ENCODE peak calls at places on chromosomes 4 and X, in seven cellular contexts. H, Y, K, W, X, R and T are unnamed samples.

GRCh38 chr4:76562161-76562560 is 127.1 kb downstream of the SHROOM3 start:
- DNase-seq in H (no peak), Y (no peak), K (no peak), W (no peak), X (no peak), R (peak; percentile 61), T (peak; percentile 37)

GRCh38 chr4:140238353-140239041 is 84.5 kb upstream of the MAML3 start:
- DNase-seq in H (no peak), Y (no peak), K (peak; percentile 92), W (no peak), X (peak; percentile 91), R (peak; percentile 46), T (peak; percentile 88)

GRCh38 chr4:87679449-87680169 is 29.5 kb downstream of the DMP1 start:
- DNase-seq in H (peak; percentile 8), Y (peak; percentile 37), K (no peak), W (no peak), X (no peak), R (peak; percentile 36), T (peak; percentile 30)

GRCh38 chr4:125325733-125326132 is 11.0 kb downstream of the FAT4 start:
- DNase-seq in H (no peak), Y (no peak), K (no peak), W (no peak), X (no peak), R (no peak), T (no peak)

GRCh38 chr4:16056681-16057400 is 27.0 kb downstream of the PROM1 start:
- DNase-seq in H (no peak), Y (no peak), K (no peak), W (no peak), X (no peak), R (no peak), T (no peak)

GRCh38 chr4:27318740-27319139 is 458.1 kb downstream of the STIM2 start:
- DNase-seq in H (peak; percentile 4), Y (no peak), K (no peak), W (no peak), X (no peak), R (peak; percentile 36), T (peak; percentile 10)

GRCh38 chrX:38262715-38263620 is 42.3 kb upstream of the SRPX start:
- DNase-seq in H (no peak), Y (no peak), K (no peak), W (peak; percentile 29), X (no peak), R (no peak), T (no peak)

GRCh38 chr4:8198906-8199593 is at the start of gene SH3TC1:
- DNase-seq in H (peak; percentile 86), Y (peak; percentile 68), K (peak; percentile 97), W (no peak), X (peak; percentile 90), R (peak; percentile 92), T (peak; percentile 39)

GRCh38 chr4:96913437-96914075 is 1073.7 kb downstream of the PDHA2 start:
- DNase-seq in H (no peak), Y (no peak), K (no peak), W (no peak), X (no peak), R (peak; percentile 18), T (no peak)

DNA sequence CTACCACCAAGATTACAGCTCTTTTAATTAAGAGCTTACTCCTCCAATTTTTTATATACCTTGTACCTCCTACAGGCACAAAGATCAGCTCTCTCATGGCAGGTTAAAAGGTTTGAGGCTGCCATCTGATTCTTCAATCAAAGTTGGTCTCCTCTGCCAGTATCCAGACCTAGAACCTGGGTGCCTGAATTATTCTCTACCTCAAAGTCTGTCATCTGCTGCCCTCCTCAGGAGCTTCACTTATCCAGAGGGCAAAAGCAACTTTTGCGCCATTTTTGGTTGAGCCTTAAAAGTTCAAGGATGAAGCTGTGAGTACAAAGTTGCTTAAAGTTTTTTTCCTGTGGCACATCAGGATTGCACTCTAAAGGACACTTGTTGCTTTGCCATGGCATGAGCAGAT is 343.7 kb upstream of the PPP1R2C start:
- DNase-seq in H (no peak), Y (no peak), K (no peak), W (no peak), X (no peak), R (peak; percentile 28), T (no peak)
- TF ChIP-seq CTCF in H (no peak), Y (no peak), K (no peak), W (no peak), X (no peak), R (peak; percentile 40), T (no peak)

GRCh38 chr4:53505947-53506346 is 85.3 kb downstream of the LNX1 start:
- DNase-seq in H (no peak), Y (no peak), K (no peak), W (no peak), X (no peak), R (peak; percentile 32), T (no peak)
- TF ChIP-seq CTCF in H (no peak), Y (no peak), K (no peak), W (peak; percentile 16), X (no peak), R (peak; percentile 45), T (peak; percentile 22)

DNA sequence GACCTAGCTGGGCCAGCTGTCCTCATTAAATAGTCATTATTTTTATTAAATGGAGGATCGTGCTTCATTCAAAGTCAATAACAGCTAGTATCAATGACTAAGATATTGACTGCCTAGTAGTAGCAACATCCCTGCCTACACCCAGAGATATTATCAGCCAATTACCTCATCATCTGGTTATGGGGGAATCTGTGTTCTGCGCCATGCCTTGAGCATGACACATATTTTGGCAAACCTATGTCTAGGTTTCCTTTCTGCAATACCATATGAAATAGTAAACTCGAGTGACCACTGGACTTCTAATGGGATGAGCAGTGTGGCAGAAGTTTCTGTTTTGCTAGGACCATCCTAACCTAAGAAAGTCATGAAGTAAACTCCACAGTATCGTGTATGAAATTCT is 50.0 kb upstream of the AADAT start:
- DNase-seq in H (no peak), Y (no peak), K (no peak), W (peak; percentile 5), X (no peak), R (peak; percentile 18), T (no peak)
- TF ChIP-seq CTCF in H (no peak), Y (no peak), K (no peak), W (no peak), X (no peak), R (no peak), T (no peak)

GRCh38 chr4:56618734-56619133 is 62.4 kb downstream of the HOPX start:
- DNase-seq in H (no peak), Y (no peak), K (no peak), W (no peak), X (no peak), R (no peak), T (no peak)

GRCh38 chr4:56622176-56622575 is 58.9 kb downstream of the HOPX start:
- DNase-seq in H (no peak), Y (no peak), K (no peak), W (no peak), X (no peak), R (peak; percentile 78), T (no peak)

GRCh38 chr4:56613101-56613862 is 67.8 kb downstream of the HOPX start:
- DNase-seq in H (no peak), Y (no peak), K (no peak), W (no peak), X (no peak), R (peak; percentile 96), T (no peak)

GRCh38 chr4:56619816-56620215 is 61.3 kb downstream of the HOPX start:
- DNase-seq in H (no peak), Y (no peak), K (no peak), W (no peak), X (no peak), R (no peak), T (no peak)

DNA sequence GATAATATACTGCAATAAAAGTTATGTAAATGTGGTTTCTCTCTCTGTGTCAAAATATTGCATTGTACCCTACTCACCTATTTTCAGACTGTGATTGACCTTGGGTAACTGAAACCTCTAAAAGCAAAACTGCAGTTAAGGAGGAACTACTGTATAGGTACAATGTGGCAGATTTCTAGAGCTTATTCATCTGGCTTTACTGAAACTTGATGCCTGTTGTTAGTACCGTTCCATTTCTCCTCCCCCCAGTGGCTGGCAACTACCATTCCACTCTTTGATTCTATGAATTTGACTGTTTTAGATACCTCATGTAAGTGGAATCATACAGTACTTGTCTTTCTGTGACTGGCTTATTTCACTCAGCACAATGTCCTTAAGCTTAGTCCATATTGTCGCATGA is 61.9 kb downstream of the HOPX start:
- DNase-seq in H (no peak), Y (no peak), K (no peak), W (no peak), X (no peak), R (peak; percentile 47), T (no peak)
- TF ChIP-seq CTCF in H (no peak), Y (no peak), K (no peak), W (no peak), X (no peak), R (peak; percentile 46), T (no peak)

GRCh38 chrX:135737361-135738071 is 24.1 kb downstream of the CT45A1 start:
- DNase-seq in H (no peak), Y (no peak), K (no peak), W (no peak), X (no peak), R (peak; percentile 2), T (no peak)

GRCh38 chrX:135741192-135741715 is 26.7 kb downstream of the CT45A3 start:
- DNase-seq in H (no peak), Y (no peak), K (no peak), W (no peak), X (no peak), R (no peak), T (no peak)

GRCh38 chrX:135740683-135741149 is 27.3 kb downstream of the CT45A3 start:
- DNase-seq in H (peak; percentile 28), Y (no peak), K (no peak), W (no peak), X (no peak), R (no peak), T (no peak)
- TF ChIP-seq CTCF in H (peak; percentile 49), Y (no peak), K (peak; percentile 43), W (peak; percentile 15), X (no peak), R (no peak), T (peak; percentile 31)

DNA sequence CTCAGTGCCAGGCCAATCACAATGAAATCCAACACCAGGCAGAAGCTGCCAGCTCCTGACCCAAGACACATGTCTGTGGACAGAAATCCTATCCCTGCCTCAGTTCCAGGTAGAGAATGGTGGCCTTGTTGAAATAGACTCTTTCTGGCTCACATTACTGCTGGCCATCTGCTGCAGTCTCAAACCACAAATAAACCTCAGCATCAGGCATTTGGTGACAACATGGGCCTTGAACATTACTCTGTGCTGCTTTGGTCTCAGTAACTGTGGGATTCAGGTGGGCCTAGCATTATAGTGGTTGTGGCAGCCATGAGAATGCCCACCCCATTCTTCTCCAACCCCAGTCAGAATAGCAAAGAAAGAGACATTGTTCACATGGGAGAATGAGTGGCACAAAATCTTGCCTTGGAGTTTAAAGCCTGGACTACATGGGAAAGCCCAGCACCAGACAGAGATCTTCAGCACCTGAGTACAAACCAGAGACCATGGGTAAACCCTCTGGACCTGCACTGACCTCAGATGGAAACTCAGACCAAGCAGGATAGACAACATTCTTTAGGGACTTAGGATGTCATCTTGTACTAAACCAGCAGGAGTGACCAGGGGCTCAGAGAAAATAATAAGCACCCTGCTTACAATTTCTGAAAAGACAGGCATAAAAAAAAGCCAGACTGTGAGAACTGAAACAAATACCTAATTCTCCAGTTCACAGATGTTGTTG is 50.4 kb upstream of the TRAM1L1 start:
- DNase-seq in H (no peak), Y (no peak), K (no peak), W (no peak), X (no peak), R (peak; percentile 1), T (no peak)
- TF ChIP-seq CTCF in H (no peak), Y (no peak), K (no peak), W (no peak), X (no peak), R (no peak), T (no peak)